ENCODE peak calls at places on chromosome 7, in seven cellular contexts. P, T, L, Z, X, U and N are unnamed samples.
A peak's percentile ranks its signal among the peaks of the same experiment; 100 is the strongest.

GRCh38 chr7:130207033-130207432 is 627 bp upstream of the SSMEM1 start:
- DNase-seq in P (no peak), T (no peak), L (no peak), Z (no peak), X (no peak), U (no peak), N (no peak)

GRCh38 chr7:115475774-115476407 is 554.0 kb downstream of the MDFIC start:
- DNase-seq in P (no peak), T (no peak), L (no peak), Z (no peak), X (peak; percentile 6), U (peak; percentile 78), N (no peak)

GRCh38 chr7:45174328-45174610 is 16.7 kb downstream of the RAMP3 start:
- DNase-seq in P (no peak), T (no peak), L (no peak), Z (no peak), X (no peak), U (no peak), N (no peak)

GRCh38 chr7:84524714-84525694 is 330.4 kb upstream of the SEMA3A start:
- DNase-seq in P (peak; percentile 21), T (no peak), L (no peak), Z (no peak), X (no peak), U (no peak), N (no peak)

GRCh38 chr7:142871260-142872105 is 14.1 kb downstream of the TRPV6 start:
- DNase-seq in P (no peak), T (no peak), L (no peak), Z (no peak), X (no peak), U (no peak), N (no peak)

GRCh38 chr7:127895814-127896280 is 135.4 kb downstream of the LRRC4 start:
- DNase-seq in P (no peak), T (no peak), L (no peak), Z (no peak), X (no peak), U (no peak), N (no peak)

GRCh38 chr7:142873281-142873784 is 12.2 kb downstream of the TRPV6 start:
- DNase-seq in P (no peak), T (no peak), L (no peak), Z (no peak), X (no peak), U (peak; percentile 89), N (no peak)

GRCh38 chr7:80881361-80881760 is 37.5 kb downstream of the SEMA3C start:
- DNase-seq in P (no peak), T (no peak), L (no peak), Z (no peak), X (no peak), U (no peak), N (no peak)

GRCh38 chr7:151236406-151236805 is 4.1 kb downstream of the CHPF2 start:
- DNase-seq in P (no peak), T (no peak), L (no peak), Z (no peak), X (no peak), U (no peak), N (no peak)

GRCh38 chr7:88835147-88835728 is 39.7 kb upstream of the TEX47 start:
- DNase-seq in P (no peak), T (no peak), L (no peak), Z (no peak), X (peak; percentile 38), U (no peak), N (no peak)

GRCh38 chr7:44213872-44214595 is 13.3 kb downstream of the YKT6 start:
- DNase-seq in P (peak; percentile 63), T (no peak), L (no peak), Z (no peak), X (peak; percentile 83), U (peak; percentile 87), N (peak; percentile 54)

GRCh38 chr7:81604075-81604807 is 165.6 kb downstream of the HGF start:
- DNase-seq in P (peak; percentile 38), T (no peak), L (no peak), Z (no peak), X (no peak), U (no peak), N (no peak)

GRCh38 chr7:44634839-44635591 is 28.6 kb downstream of the OGDH start:
- DNase-seq in P (no peak), T (no peak), L (no peak), Z (no peak), X (no peak), U (peak; percentile 41), N (no peak)

GRCh38 chr7:95525503-95525902 is 39.8 kb downstream of the ASB4 start:
- DNase-seq in P (no peak), T (no peak), L (no peak), Z (no peak), X (no peak), U (no peak), N (no peak)

GRCh38 chr7:41257660-41258059 is 445.2 kb downstream of the INHBA start:
- DNase-seq in P (no peak), T (no peak), L (no peak), Z (no peak), X (no peak), U (no peak), N (no peak)

GRCh38 chr7:33707427-33707826 is 197.9 kb upstream of the BMPER start:
- DNase-seq in P (no peak), T (no peak), L (no peak), Z (no peak), X (no peak), U (no peak), N (no peak)

GRCh38 chr7:157547102-157547501 is 210.3 kb downstream of the DNAJB6 start:
- DNase-seq in P (no peak), T (no peak), L (no peak), Z (no peak), X (no peak), U (peak; percentile 11), N (peak; percentile 3)

GRCh38 chr7:135147341-135147898 is 452 bp upstream of the TMEM140 start:
- DNase-seq in P (peak; percentile 39), T (no peak), L (no peak), Z (no peak), X (no peak), U (no peak), N (no peak)

GRCh38 chr7:77727936-77728701 is 31.9 kb downstream of the RSBN1L start:
- DNase-seq in P (peak; percentile 13), T (no peak), L (peak; percentile 3), Z (no peak), X (peak; percentile 39), U (peak; percentile 56), N (no peak)

GRCh38 chr7:55187701-55188491 is 169.1 kb downstream of the EGFR start:
- DNase-seq in P (no peak), T (no peak), L (no peak), Z (no peak), X (no peak), U (no peak), N (no peak)

GRCh38 chr7:51647486-51647885 is 330.9 kb upstream of the COBL start:
- DNase-seq in P (no peak), T (no peak), L (no peak), Z (no peak), X (no peak), U (no peak), N (no peak)

GRCh38 chr7:132557489-132558044 is 18.7 kb downstream of the PLXNA4 start:
- DNase-seq in P (no peak), T (no peak), L (no peak), Z (no peak), X (no peak), U (no peak), N (no peak)

GRCh38 chr7:11177793-11178192 is 204.1 kb downstream of the PHF14 start:
- DNase-seq in P (no peak), T (no peak), L (no peak), Z (no peak), X (peak; percentile 6), U (no peak), N (no peak)